ENCODE peak calls at places on chromosome 20, in seven cellular contexts. M is Kasumi-1; N is posterior cingulate gyrus; A is hippocampal formation; R is naive thymus-derived CD8-positive, alpha-beta T cell; K is fibroblast of pulmonary artery; Z is NCI-H774. T is an unnamed sample.

GRCh38 chr20:51220293-51220706 is 197.4 kb upstream of the KCNG1 start:
- DNase-seq in M (peak), N (peak), A (no peak), R (peak), K (peak), Z (no peak), T (no peak)

GRCh38 chr20:60782959-60783625 is 469.0 kb upstream of the CDH4 start:
- DNase-seq in M (no peak), N (no peak), A (no peak), R (no peak), K (no peak), Z (no peak), T (no peak)

GRCh38 chr20:44540834-44541233 is 19.0 kb upstream of the SERINC3 start:
- DNase-seq in M (no peak), N (no peak), A (no peak), R (no peak), K (peak), Z (no peak), T (no peak)

GRCh38 chr20:46128310-46129151 is 10.4 kb downstream of the CD40 start:
- DNase-seq in M (peak), N (peak), A (no peak), R (no peak), K (peak), Z (no peak), T (no peak)

GRCh38 chr20:16942702-16943101 is 194.5 kb downstream of the OTOR start:
- DNase-seq in M (no peak), N (no peak), A (no peak), R (no peak), K (peak), Z (no peak), T (no peak)

GRCh38 chr20:48776306-48776705 is 51.5 kb downstream of the PREX1 start:
- DNase-seq in M (no peak), N (peak), A (peak), R (no peak), K (peak), Z (no peak), T (no peak)

GRCh38 chr20:47620808-47621805 is 119.4 kb downstream of the NCOA3 start:
- DNase-seq in M (peak), N (no peak), A (no peak), R (peak), K (peak), Z (peak), T (no peak)

GRCh38 chr20:44800398-44801046 is 9.8 kb downstream of the RIMS4 start:
- DNase-seq in M (peak), N (no peak), A (no peak), R (no peak), K (no peak), Z (no peak), T (no peak)

GRCh38 chr20:62860924-62861691 is 514 bp downstream of the TCFL5 start:
- DNase-seq in M (no peak), N (peak), A (no peak), R (peak), K (no peak), Z (no peak), T (no peak)

GRCh38 chr20:25019381-25020155 is 27.0 kb upstream of the APMAP start:
- DNase-seq in M (no peak), N (peak), A (no peak), R (no peak), K (no peak), Z (no peak), T (no peak)

GRCh38 chr20:32231847-32232246 is 24.2 kb downstream of the POFUT1 start:
- DNase-seq in M (peak), N (no peak), A (no peak), R (peak), K (peak), Z (no peak), T (no peak)

GRCh38 chr20:19720991-19721390 is 37.1 kb upstream of the RIN2 start:
- DNase-seq in M (no peak), N (no peak), A (no peak), R (no peak), K (no peak), Z (no peak), T (no peak)

GRCh38 chr20:10369723-10370090 is 64.3 kb downstream of the MKKS start:
- DNase-seq in M (no peak), N (no peak), A (no peak), R (no peak), K (peak), Z (no peak), T (no peak)

GRCh38 chr20:9608639-9609440 is 94.5 kb downstream of the LAMP5 start:
- DNase-seq in M (no peak), N (no peak), A (no peak), R (no peak), K (no peak), Z (no peak), T (no peak)

GRCh38 chr20:17747431-17747846 is 47.7 kb downstream of the BANF2 start:
- DNase-seq in M (no peak), N (no peak), A (no peak), R (no peak), K (peak), Z (no peak), T (no peak)

GRCh38 chr20:57656821-57657536 is 36.8 kb upstream of the ZBP1 start:
- DNase-seq in M (no peak), N (peak), A (no peak), R (no peak), K (no peak), Z (no peak), T (no peak)

GRCh38 chr20:32483351-32484220 is 101.5 kb downstream of the NOL4L start:
- DNase-seq in M (peak), N (peak), A (peak), R (peak), K (peak), Z (peak), T (peak)

GRCh38 chr20:48607544-48607865 is 220.3 kb downstream of the PREX1 start:
- DNase-seq in M (no peak), N (peak), A (no peak), R (no peak), K (no peak), Z (no peak), T (no peak)

GRCh38 chr20:60586417-60587105 is 628.3 kb downstream of the CDH26 start:
- DNase-seq in M (no peak), N (no peak), A (no peak), R (no peak), K (no peak), Z (no peak), T (no peak)

GRCh38 chr20:57596998-57597939 is 23.0 kb downstream of the ZBP1 start:
- DNase-seq in M (peak), N (peak), A (peak), R (peak), K (peak), Z (peak), T (no peak)

GRCh38 chr20:33482581-33482980 is 7.3 kb upstream of the CBFA2T2 start:
- DNase-seq in M (no peak), N (no peak), A (no peak), R (no peak), K (no peak), Z (no peak), T (no peak)

GRCh38 chr20:58308290-58308679 is 1.2 kb upstream of the RAB22A start:
- DNase-seq in M (no peak), N (no peak), A (no peak), R (peak), K (no peak), Z (no peak), T (no peak)

GRCh38 chr20:18323705-18324104 is 35.4 kb downstream of the ZNF133 start:
- DNase-seq in M (no peak), N (no peak), A (no peak), R (no peak), K (no peak), Z (no peak), T (no peak)

GRCh38 chr20:45967551-45968080 is 4.4 kb downstream of the ZNF335 start:
- DNase-seq in M (no peak), N (no peak), A (no peak), R (no peak), K (no peak), Z (no peak), T (no peak)

T was measured in hypothalamus.